ENCODE peak calls at places on chromosome 5, in four cellular contexts. R, J, W and B are unnamed samples. For H3K27me3 and H3K4me1, the result is how much of the 10 kb centered on the place peaks cover.

GRCh38 chr5:134510970-134511795 is 14.3 kb upstream of the JADE2 start:
- DNase-seq in R (no peak), J (no peak), W (no peak), B (no peak)

GRCh38 chr5:126619781-126620180 is 19.0 kb downstream of the PHAX start:
- DNase-seq in R (no peak), J (no peak), W (no peak), B (no peak)

GRCh38 chr5:180467576-180467975 is 26.6 kb upstream of the CNOT6 start:
- DNase-seq in R (no peak), J (peak), W (no peak), B (no peak)

GRCh38 chr5:79774171-79774854 is 84.7 kb downstream of the CMYA5 start:
- DNase-seq in R (peak), J (no peak), W (no peak), B (no peak)

GRCh38 chr5:108700928-108701327 is 46.8 kb upstream of the FER start:
- DNase-seq in R (no peak), J (no peak), W (no peak), B (no peak)

GRCh38 chr5:134458234-134458633 is 46.6 kb upstream of the CDKN2AIPNL start:
- DNase-seq in R (no peak), J (peak), W (no peak), B (no peak)

GRCh38 chr5:75466317-75466716 is 45.1 kb downstream of the CERT1 start:
- DNase-seq in R (no peak), J (no peak), W (no peak), B (no peak)

GRCh38 chr5:3660630-3661029 is 65.0 kb downstream of the IRX1 start:
- DNase-seq in R (no peak), J (no peak), W (no peak), B (no peak)

GRCh38 chr5:43926923-43927322 is 323.9 kb downstream of the NNT start:
- DNase-seq in R (no peak), J (no peak), W (no peak), B (no peak)

GRCh38 chr5:43227655-43228054 is 35.6 kb downstream of the NIM1K start:
- DNase-seq in R (peak), J (no peak), W (no peak), B (no peak)

GRCh38 chr5:103255666-103256065 is 2.9 kb upstream of the MACIR start:
- DNase-seq in R (no peak), J (no peak), W (no peak), B (no peak)

GRCh38 chr5:121182788-121183490 is 668.7 kb upstream of the FTMT start:
- DNase-seq in R (no peak), J (no peak), W (no peak), B (no peak)

GRCh38 chr5:100175346-100175745 is 359.8 kb upstream of the FAM174A start:
- DNase-seq in R (no peak), J (no peak), W (no peak), B (no peak)

GRCh38 chr5:96595300-96596090 is 66.7 kb upstream of the CAST start:
- DNase-seq in R (no peak), J (no peak), W (no peak), B (no peak)

GRCh38 chr5:149646564-149646963 is 65.3 kb downstream of the ARHGEF37 start:
- DNase-seq in R (peak), J (no peak), W (no peak), B (no peak)

GRCh38 chr5:110104048-110104725 is 414.5 kb downstream of the MAN2A1 start:
- DNase-seq in R (no peak), J (no peak), W (no peak), B (no peak)

GRCh38 chr5:134082264-134082992 is 32.1 kb upstream of the TCF7 start:
- DNase-seq in R (no peak), J (no peak), W (no peak), B (no peak)

GRCh38 chr5:180798193-180798592 is 4.4 kb downstream of the MGAT1 start:
- DNase-seq in R (no peak), J (peak), W (no peak), B (no peak)

GRCh38 chr5:128356011-128356410 is 182.0 kb downstream of the FBN2 start:
- DNase-seq in R (no peak), J (no peak), W (no peak), B (no peak)

GRCh38 chr5:38831909-38832308 is 13.9 kb upstream of the OSMR start:
- DNase-seq in R (peak), J (no peak), W (no peak), B (no peak)

GRCh38 chr5:132484386-132484715 is 6.2 kb downstream of the IRF1 start:
- DNase-seq in R (no peak), J (peak), W (no peak), B (no peak)

GRCh38 chr5:79255786-79256557 is 20.0 kb downstream of the JMY start:
- DNase-seq in R (peak), J (no peak), W (no peak), B (no peak)

GRCh38 chr5:167512111-167512510 is 779.3 kb upstream of the WWC1 start:
- DNase-seq in R (no peak), J (no peak), W (no peak), B (no peak)

GRCh38 chr5:1437452-1437851 is 7.8 kb downstream of the SLC6A3 start:
- DNase-seq in R (peak), J (peak), W (no peak), B (no peak)

GRCh38 chr5:55438931-55439477 is 95.8 kb downstream of the PLPP1 start:
- DNase-seq in R (no peak), J (peak), W (no peak), B (no peak)

GRCh38 chr5:77211013-77211690 is 672 bp downstream of the PDE8B start:
- DNase-seq in R (peak), J (no peak), W (no peak), B (no peak)

GRCh38 chr5:173329370-173330150 is 1.3 kb upstream of the STC2 start:
- DNase-seq in R (peak), J (no peak), W (no peak), B (no peak)

GRCh38 chr5:173331956-173332479 is 3.8 kb upstream of the STC2 start:
- DNase-seq in R (peak), J (peak), W (peak), B (peak)

GRCh38 chr5:173330151-173330855 is 2.1 kb upstream of the STC2 start:
- DNase-seq in R (no peak), J (no peak), W (no peak), B (no peak)

GRCh38 chr5:173330856-173331206 is 2.6 kb upstream of the STC2 start:
- DNase-seq in R (no peak), J (no peak), W (no peak), B (no peak)

DNA sequence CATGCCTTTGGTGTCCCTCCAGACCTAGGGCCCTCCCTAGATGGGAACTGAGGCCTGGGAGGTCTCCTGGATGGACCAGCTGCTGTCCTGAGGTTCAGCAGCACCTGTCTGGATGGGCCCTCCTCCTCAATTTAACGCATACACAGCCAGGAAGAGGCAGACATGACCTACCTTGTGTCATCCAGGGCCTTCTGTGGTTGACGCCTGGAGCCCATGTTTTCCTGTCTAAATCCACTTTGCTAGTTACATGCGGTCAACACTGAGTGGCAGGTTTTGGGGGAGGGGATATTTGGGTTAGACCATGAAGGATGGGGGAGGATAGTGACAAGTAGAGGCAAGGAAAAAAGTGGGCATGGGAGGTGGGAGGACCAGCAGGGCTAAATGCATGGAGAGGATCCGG is 3.1 kb upstream of the STC2 start:
- DNase-seq in R (no peak), J (no peak), W (no peak), B (no peak)
- H3K27me3 ChIP-seq in R (under half), J (half or more), W (under half), B (under half)

DNA sequence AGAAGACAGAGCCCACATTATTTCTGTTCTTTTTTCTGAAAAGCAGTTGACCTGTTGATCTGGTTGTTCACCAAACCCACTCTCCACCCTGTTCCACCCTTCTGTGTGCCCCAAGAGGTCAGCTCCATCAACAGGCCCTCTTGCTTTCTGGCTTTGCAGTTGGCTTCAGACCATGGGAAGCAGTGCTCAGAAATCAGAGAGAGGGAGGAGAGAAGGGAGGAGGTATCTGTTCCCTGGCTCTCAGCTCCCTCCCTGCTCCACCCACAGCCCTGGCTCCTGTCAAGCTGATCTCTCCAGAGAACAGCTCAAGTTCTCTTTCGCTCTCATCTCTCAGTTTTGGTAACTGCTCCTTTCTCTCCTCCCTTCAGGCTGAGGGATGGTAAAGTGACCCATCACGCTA is 144.2 kb upstream of the RAI14 start:
- DNase-seq in R (no peak), J (peak), W (no peak), B (no peak)
- TF ChIP-seq CTCF in R (no peak), J (no peak), W (no peak), B (no peak)

DNA sequence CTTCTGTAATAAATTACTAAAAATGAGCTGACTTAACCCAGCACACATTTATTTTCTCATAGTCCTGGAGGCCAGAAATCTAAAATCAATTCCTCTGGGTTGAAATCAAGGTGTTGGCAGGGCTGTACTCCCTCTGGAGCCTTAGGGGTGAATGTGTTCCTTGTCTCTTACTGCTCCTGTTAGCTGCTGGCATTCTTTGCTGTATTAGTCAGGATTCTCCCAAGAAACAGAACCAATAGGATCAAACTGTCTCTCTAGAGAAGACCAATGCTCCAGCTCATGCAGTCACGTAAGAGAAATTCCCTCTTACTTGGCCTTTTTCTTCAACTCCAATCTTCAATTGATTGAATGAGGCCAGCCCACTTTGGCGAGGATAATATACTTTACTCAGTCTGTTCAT is 15.3 kb upstream of the CD180 start:
- DNase-seq in R (no peak), J (no peak), W (no peak), B (peak)
- H3K4me1 ChIP-seq in R (under half), J (under half), W (under half), B (under half)

GRCh38 chr5:321726-322251 is 275 bp downstream of the AHRR start:
- DNase-seq in R (no peak), J (no peak), W (no peak), B (no peak)
- H3K27me3 ChIP-seq in R (under half), J (half or more), W (under half), B (under half)

GRCh38 chr5:171309526-171310333 is 682 bp downstream of the TLX3 start:
- DNase-seq in R (peak), J (peak), W (no peak), B (no peak)
- TF ChIP-seq CTCF in R (no peak), J (no peak), W (no peak), B (peak)